ENCODE peak calls at places on chromosomes 3 and 15, in six cellular contexts. One of them, this sample, is unnamed.

GRCh38 chr15:90711418-90711824 is 5.7 kb upstream of the BLM start:
- DNase-seq in RWPE2: no peak
- DNase-seq in cardiac fibroblast: no peak
- DNase-seq in A549: no peak
- DNase-seq in glutamatergic neuron: no peak
- DNase-seq in AG04450: no peak
- DNase-seq in this sample: no peak

GRCh38 chr3:129575233-129575986 is 31.1 kb downstream of the PLXND1 start:
- DNase-seq in RWPE2: no peak
- DNase-seq in cardiac fibroblast: no peak
- DNase-seq in A549: no peak
- DNase-seq in glutamatergic neuron: no peak
- DNase-seq in AG04450: no peak
- DNase-seq in this sample: no peak

GRCh38 chr3:168812234-168812633 is 716.5 kb upstream of the GOLIM4 start:
- DNase-seq in RWPE2: no peak
- DNase-seq in cardiac fibroblast: no peak
- DNase-seq in A549: no peak
- DNase-seq in glutamatergic neuron: no peak
- DNase-seq in AG04450: no peak
- DNase-seq in this sample: no peak

GRCh38 chr3:125212509-125213372 is at the start of gene SLC12A8:
- DNase-seq in RWPE2: no peak
- DNase-seq in cardiac fibroblast: no peak
- DNase-seq in A549: no peak
- DNase-seq in glutamatergic neuron: no peak
- DNase-seq in AG04450: no peak
- DNase-seq in this sample: no peak

GRCh38 chr3:186138272-186138981 is 29.5 kb upstream of the ETV5 start:
- DNase-seq in RWPE2: no peak
- DNase-seq in cardiac fibroblast: no peak
- DNase-seq in A549: no peak
- DNase-seq in glutamatergic neuron: no peak
- DNase-seq in AG04450: no peak
- DNase-seq in this sample: no peak

GRCh38 chr15:58568157-58568571 is 136.4 kb downstream of the LIPC start:
- DNase-seq in RWPE2: no peak
- DNase-seq in cardiac fibroblast: peak
- DNase-seq in A549: no peak
- DNase-seq in glutamatergic neuron: no peak
- DNase-seq in AG04450: no peak
- DNase-seq in this sample: no peak

GRCh38 chr3:16369247-16369646 is 104.2 kb downstream of the OXNAD1 start:
- DNase-seq in RWPE2: no peak
- DNase-seq in cardiac fibroblast: no peak
- DNase-seq in A549: no peak
- DNase-seq in glutamatergic neuron: no peak
- DNase-seq in AG04450: no peak
- DNase-seq in this sample: no peak

GRCh38 chr3:119148493-119149180 is 2.7 kb downstream of the TEX55 start:
- DNase-seq in RWPE2: no peak
- DNase-seq in cardiac fibroblast: peak
- DNase-seq in A549: no peak
- DNase-seq in glutamatergic neuron: no peak
- DNase-seq in AG04450: peak
- DNase-seq in this sample: no peak

GRCh38 chr3:104460477-104461406 is 906.0 kb upstream of the ALCAM start:
- DNase-seq in RWPE2: no peak
- DNase-seq in cardiac fibroblast: peak
- DNase-seq in A549: no peak
- DNase-seq in glutamatergic neuron: no peak
- DNase-seq in AG04450: peak
- DNase-seq in this sample: peak

GRCh38 chr3:128173849-128174248 is 20.6 kb downstream of the EEFSEC start:
- DNase-seq in RWPE2: no peak
- DNase-seq in cardiac fibroblast: no peak
- DNase-seq in A549: no peak
- DNase-seq in glutamatergic neuron: no peak
- DNase-seq in AG04450: no peak
- DNase-seq in this sample: no peak

GRCh38 chr15:79682285-79682684 is 214.5 kb downstream of the MTHFS start:
- DNase-seq in RWPE2: no peak
- DNase-seq in cardiac fibroblast: peak
- DNase-seq in A549: peak
- DNase-seq in glutamatergic neuron: no peak
- DNase-seq in AG04450: peak
- DNase-seq in this sample: peak

GRCh38 chr3:187085933-187086332 is 53.4 kb downstream of the RPL39L start:
- DNase-seq in RWPE2: no peak
- DNase-seq in cardiac fibroblast: no peak
- DNase-seq in A549: no peak
- DNase-seq in glutamatergic neuron: no peak
- DNase-seq in AG04450: no peak
- DNase-seq in this sample: no peak

GRCh38 chr3:157294444-157294843 is 134.5 kb upstream of the CCNL1 start:
- DNase-seq in RWPE2: no peak
- DNase-seq in cardiac fibroblast: peak
- DNase-seq in A549: no peak
- DNase-seq in glutamatergic neuron: no peak
- DNase-seq in AG04450: no peak
- DNase-seq in this sample: no peak

GRCh38 chr15:39582977-39583585 is 2.2 kb downstream of the THBS1 start:
- DNase-seq in RWPE2: no peak
- DNase-seq in cardiac fibroblast: no peak
- DNase-seq in A549: no peak
- DNase-seq in glutamatergic neuron: no peak
- DNase-seq in AG04450: no peak
- DNase-seq in this sample: no peak

GRCh38 chr15:29516929-29517328 is 247.3 kb upstream of the NSMCE3 start:
- DNase-seq in RWPE2: no peak
- DNase-seq in cardiac fibroblast: no peak
- DNase-seq in A549: no peak
- DNase-seq in glutamatergic neuron: no peak
- DNase-seq in AG04450: no peak
- DNase-seq in this sample: no peak

GRCh38 chr3:40240921-40241320 is 68.6 kb upstream of the EIF1B start:
- DNase-seq in RWPE2: no peak
- DNase-seq in cardiac fibroblast: no peak
- DNase-seq in A549: no peak
- DNase-seq in glutamatergic neuron: no peak
- DNase-seq in AG04450: no peak
- DNase-seq in this sample: no peak

GRCh38 chr3:179163503-179163902 is 15.3 kb downstream of the PIK3CA start:
- DNase-seq in RWPE2: no peak
- DNase-seq in cardiac fibroblast: no peak
- DNase-seq in A549: no peak
- DNase-seq in glutamatergic neuron: no peak
- DNase-seq in AG04450: no peak
- DNase-seq in this sample: no peak

GRCh38 chr3:17808994-17809393 is 66.6 kb upstream of the TBC1D5 start:
- DNase-seq in RWPE2: no peak
- DNase-seq in cardiac fibroblast: peak
- DNase-seq in A549: no peak
- DNase-seq in glutamatergic neuron: no peak
- DNase-seq in AG04450: no peak
- DNase-seq in this sample: no peak

GRCh38 chr3:194058189-194058571 is 77.8 kb upstream of the HES1 start:
- DNase-seq in RWPE2: no peak
- DNase-seq in cardiac fibroblast: peak
- DNase-seq in A549: no peak
- DNase-seq in glutamatergic neuron: peak
- DNase-seq in AG04450: no peak
- DNase-seq in this sample: peak

GRCh38 chr15:93072011-93072410 is 17.0 kb downstream of the RGMA start:
- DNase-seq in RWPE2: no peak
- DNase-seq in cardiac fibroblast: peak
- DNase-seq in A549: no peak
- DNase-seq in glutamatergic neuron: no peak
- DNase-seq in AG04450: no peak
- DNase-seq in this sample: peak

GRCh38 chr3:106457278-106458210 is 588.7 kb upstream of the CBLB start:
- DNase-seq in RWPE2: no peak
- DNase-seq in cardiac fibroblast: peak
- DNase-seq in A549: peak
- DNase-seq in glutamatergic neuron: no peak
- DNase-seq in AG04450: peak
- DNase-seq in this sample: peak

GRCh38 chr3:159726231-159726964 is 262.2 kb upstream of the IL12A start:
- DNase-seq in RWPE2: peak
- DNase-seq in cardiac fibroblast: peak
- DNase-seq in A549: no peak
- DNase-seq in glutamatergic neuron: no peak
- DNase-seq in AG04450: no peak
- DNase-seq in this sample: no peak

GRCh38 chr15:33104276-33104675 is 90.2 kb downstream of the FMN1 start:
- DNase-seq in RWPE2: no peak
- DNase-seq in cardiac fibroblast: peak
- DNase-seq in A549: no peak
- DNase-seq in glutamatergic neuron: no peak
- DNase-seq in AG04450: no peak
- DNase-seq in this sample: peak

GRCh38 chr3:13548696-13549512 is at the start of gene FBLN2:
- DNase-seq in RWPE2: no peak
- DNase-seq in cardiac fibroblast: no peak
- DNase-seq in A549: no peak
- DNase-seq in glutamatergic neuron: peak
- DNase-seq in AG04450: no peak
- DNase-seq in this sample: no peak

GRCh38 chr3:188230962-188231361 is 77.0 kb downstream of the LPP start:
- DNase-seq in RWPE2: no peak
- DNase-seq in cardiac fibroblast: peak
- DNase-seq in A549: no peak
- DNase-seq in glutamatergic neuron: no peak
- DNase-seq in AG04450: no peak
- DNase-seq in this sample: no peak

GRCh38 chr3:120983841-120984240 is 75.8 kb downstream of the STXBP5L start:
- DNase-seq in RWPE2: no peak
- DNase-seq in cardiac fibroblast: peak
- DNase-seq in A549: no peak
- DNase-seq in glutamatergic neuron: no peak
- DNase-seq in AG04450: no peak
- DNase-seq in this sample: no peak

GRCh38 chr15:39597336-39597735 is 16.5 kb downstream of the THBS1 start:
- DNase-seq in RWPE2: no peak
- DNase-seq in cardiac fibroblast: no peak
- DNase-seq in A549: no peak
- DNase-seq in glutamatergic neuron: no peak
- DNase-seq in AG04450: no peak
- DNase-seq in this sample: no peak

GRCh38 chr3:13866406-13866965 is 13.4 kb downstream of the WNT7A start:
- DNase-seq in RWPE2: no peak
- DNase-seq in cardiac fibroblast: no peak
- DNase-seq in A549: no peak
- DNase-seq in glutamatergic neuron: no peak
- DNase-seq in AG04450: no peak
- DNase-seq in this sample: no peak

GRCh38 chr3:45082139-45082538 is 56.0 kb downstream of the CLEC3B start:
- DNase-seq in RWPE2: no peak
- DNase-seq in cardiac fibroblast: peak
- DNase-seq in A549: no peak
- DNase-seq in glutamatergic neuron: no peak
- DNase-seq in AG04450: peak
- DNase-seq in this sample: peak

GRCh38 chr15:36389107-36389506 is 190.3 kb upstream of the CDIN1 start:
- DNase-seq in RWPE2: no peak
- DNase-seq in cardiac fibroblast: no peak
- DNase-seq in A549: no peak
- DNase-seq in glutamatergic neuron: no peak
- DNase-seq in AG04450: no peak
- DNase-seq in this sample: no peak

DNA sequence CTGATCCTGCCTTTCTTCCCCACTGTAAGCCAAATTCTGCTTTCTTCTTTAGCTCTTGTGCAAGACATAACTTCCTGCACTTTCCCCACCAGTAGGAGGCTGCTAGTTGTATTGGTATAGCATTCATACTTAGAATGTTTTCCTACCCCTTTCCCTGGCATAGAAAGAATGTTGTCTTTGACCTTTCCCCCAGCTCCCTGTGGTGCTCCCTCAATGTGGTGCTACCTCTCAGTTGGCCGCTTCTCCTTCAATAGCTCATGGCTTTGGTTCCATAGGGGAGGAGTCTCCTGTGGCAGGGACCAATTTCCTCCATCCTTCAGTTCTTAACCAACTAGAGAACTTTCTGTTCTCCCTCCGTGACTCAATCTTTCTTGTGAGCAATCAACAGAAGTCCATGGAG is 67.5 kb upstream of the AKAP13 start:
- DNase-seq in RWPE2: no peak
- DNase-seq in cardiac fibroblast: peak
- DNase-seq in A549: no peak
- DNase-seq in glutamatergic neuron: no peak
- DNase-seq in AG04450: no peak
- DNase-seq in this sample: peak
- TF ChIP-seq CTCF in RWPE2: no peak
- TF ChIP-seq CTCF in cardiac fibroblast: peak
- TF ChIP-seq CTCF in A549: no peak
- TF ChIP-seq CTCF in glutamatergic neuron: no peak
- TF ChIP-seq CTCF in AG04450: peak
- TF ChIP-seq CTCF in this sample: peak

GRCh38 chr3:71593106-71593505 is 9.6 kb upstream of the FOXP1 start:
- DNase-seq in RWPE2: no peak
- DNase-seq in cardiac fibroblast: no peak
- DNase-seq in A549: no peak
- DNase-seq in glutamatergic neuron: no peak
- DNase-seq in AG04450: no peak
- DNase-seq in this sample: no peak
- TF ChIP-seq CTCF in RWPE2: no peak
- TF ChIP-seq CTCF in cardiac fibroblast: no peak
- TF ChIP-seq CTCF in A549: no peak
- TF ChIP-seq CTCF in glutamatergic neuron: no peak
- TF ChIP-seq CTCF in AG04450: no peak
- TF ChIP-seq CTCF in this sample: no peak

DNA sequence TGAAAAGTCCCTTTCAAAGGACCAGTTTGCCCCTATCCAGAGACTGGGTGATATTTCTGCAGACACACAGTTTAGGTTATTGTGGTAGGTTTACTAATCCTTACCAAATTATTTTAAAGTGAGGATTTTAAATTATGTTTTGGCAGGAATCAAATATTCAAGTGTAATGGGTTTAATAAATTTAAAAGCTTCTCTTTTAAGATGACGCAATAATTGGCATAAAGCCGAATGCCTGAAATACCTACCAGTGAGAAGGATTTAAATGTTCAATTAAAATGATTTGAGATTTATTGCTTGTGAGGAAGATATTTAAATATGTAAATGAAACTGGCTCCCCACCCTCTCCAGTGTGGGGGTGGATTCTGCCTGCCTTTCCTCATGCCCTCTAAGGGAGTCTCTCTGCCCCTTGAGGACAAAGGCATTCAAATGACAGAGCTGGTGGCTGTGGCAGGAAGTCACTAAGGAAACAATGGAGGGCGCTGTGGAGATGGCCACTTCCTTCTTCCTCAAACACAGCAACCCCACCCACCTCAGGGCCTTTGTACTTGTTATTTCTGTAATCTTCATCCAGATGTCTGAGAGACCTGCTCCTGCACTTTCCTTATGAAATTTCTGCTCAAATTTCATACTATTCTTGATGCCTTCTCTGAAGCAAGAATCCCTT is 131.7 kb downstream of the TNIK start:
- DNase-seq in RWPE2: no peak
- DNase-seq in cardiac fibroblast: peak
- DNase-seq in A549: no peak
- DNase-seq in glutamatergic neuron: no peak
- DNase-seq in AG04450: no peak
- DNase-seq in this sample: no peak
- TF ChIP-seq CTCF in RWPE2: no peak
- TF ChIP-seq CTCF in cardiac fibroblast: no peak
- TF ChIP-seq CTCF in A549: peak
- TF ChIP-seq CTCF in glutamatergic neuron: no peak
- TF ChIP-seq CTCF in AG04450: no peak
- TF ChIP-seq CTCF in this sample: no peak

GRCh38 chr15:69725957-69726356 is 273.3 kb downstream of the RPLP1 start:
- DNase-seq in RWPE2: no peak
- DNase-seq in cardiac fibroblast: no peak
- DNase-seq in A549: no peak
- DNase-seq in glutamatergic neuron: no peak
- DNase-seq in AG04450: no peak
- DNase-seq in this sample: no peak
- TF ChIP-seq CTCF in RWPE2: no peak
- TF ChIP-seq CTCF in cardiac fibroblast: no peak
- TF ChIP-seq CTCF in A549: no peak
- TF ChIP-seq CTCF in glutamatergic neuron: no peak
- TF ChIP-seq CTCF in AG04450: no peak
- TF ChIP-seq CTCF in this sample: no peak